ENCODE peak calls at places on chromosomes 1 and 21, in eight cellular contexts. G is body of pancreas; T is CD8-positive, alpha-beta T cell; X is dorsolateral prefrontal cortex; W is HFF-Myc; A is AG04449; Z is esophagus squamous epithelium; N is IMR-90. O is an unnamed sample.

GRCh38 chr1:228781161-228781771 is 46.0 kb downstream of the RHOU start:
- DNase-seq in G (no peak), T (no peak), X (no peak), W (no peak), A (no peak), Z (no peak), N (peak), O (peak)

GRCh38 chr1:156126701-156127534 is 12.4 kb downstream of the LMNA start:
- DNase-seq in G (no peak), T (peak), X (no peak), W (peak), A (peak), Z (no peak), N (peak), O (no peak)

GRCh38 chr1:233614743-233615521 is 1.0 kb downstream of the KCNK1 start:
- DNase-seq in G (peak), T (no peak), X (no peak), W (no peak), A (no peak), Z (no peak), N (no peak), O (no peak)

GRCh38 chr1:54500030-54500389 is 48.0 kb upstream of the ACOT11 start:
- DNase-seq in G (peak), T (no peak), X (no peak), W (no peak), A (no peak), Z (no peak), N (no peak), O (no peak)

GRCh38 chr21:16773206-16773605 is 739.6 kb upstream of the CXADR start:
- DNase-seq in G (no peak), T (no peak), X (no peak), W (no peak), A (peak), Z (no peak), N (peak), O (no peak)

GRCh38 chr21:43585924-43586411 is 73.3 kb downstream of the HSF2BP start:
- DNase-seq in G (peak), T (no peak), X (no peak), W (peak), A (peak), Z (no peak), N (peak), O (peak)

GRCh38 chr1:212162635-212163034 is 122.6 kb upstream of the PPP2R5A start:
- DNase-seq in G (peak), T (no peak), X (no peak), W (peak), A (peak), Z (no peak), N (peak), O (no peak)

GRCh38 chr1:58358311-58358710 is 188.2 kb downstream of the OMA1 start:
- DNase-seq in G (no peak), T (no peak), X (no peak), W (no peak), A (no peak), Z (no peak), N (peak), O (no peak)

GRCh38 chr1:248897412-248898337 is 8.4 kb upstream of the PGBD2 start:
- DNase-seq in G (no peak), T (no peak), X (no peak), W (no peak), A (no peak), Z (no peak), N (no peak), O (no peak)

DNA sequence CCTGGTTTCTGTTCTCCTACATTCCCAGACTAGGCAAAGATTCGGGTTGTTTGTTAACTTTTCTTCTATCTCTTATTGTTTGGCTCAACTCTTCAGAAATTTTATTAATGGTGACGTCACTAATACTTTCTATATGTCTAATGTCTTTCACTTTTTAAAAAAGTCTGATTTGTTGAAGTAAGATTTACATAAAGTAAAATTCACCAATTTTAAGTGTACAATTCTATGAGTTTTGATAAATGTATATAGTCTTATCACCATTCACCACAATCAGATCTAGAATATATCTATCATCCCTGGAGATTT is 27.8 kb downstream of the EXTL2 start:
- DNase-seq in G (no peak), T (no peak), X (no peak), W (no peak), A (no peak), Z (no peak), N (no peak), O (no peak)
- TF ChIP-seq CTCF in G (no peak), T (no peak), X (no peak), W (no peak), A (no peak), Z (no peak), N (no peak), O (no peak)

GRCh38 chr1:117116090-117116783 is 5.3 kb downstream of the TRIM45 start:
- DNase-seq in G (no peak), T (no peak), X (no peak), W (no peak), A (no peak), Z (no peak), N (no peak), O (no peak)
- H3K4me3 ChIP-seq in G (no peak), T (no peak), X (no peak), W (no peak), A (no peak), Z (no peak), N (no peak), O (no peak)

GRCh38 chr1:10691740-10692125 is 104.7 kb downstream of the CASZ1 start:
- DNase-seq in G (no peak), T (no peak), X (no peak), W (no peak), A (no peak), Z (no peak), N (no peak), O (no peak)

GRCh38 chr1:10692401-10693021 is 103.9 kb downstream of the CASZ1 start:
- DNase-seq in G (peak), T (peak), X (no peak), W (no peak), A (no peak), Z (no peak), N (no peak), O (no peak)

GRCh38 chr1:10688409-10688786 is 108.0 kb downstream of the CASZ1 start:
- DNase-seq in G (no peak), T (no peak), X (no peak), W (no peak), A (no peak), Z (no peak), N (no peak), O (no peak)

GRCh38 chr1:10691075-10691739 is 105.2 kb downstream of the CASZ1 start:
- DNase-seq in G (no peak), T (no peak), X (no peak), W (no peak), A (no peak), Z (no peak), N (no peak), O (no peak)

DNA sequence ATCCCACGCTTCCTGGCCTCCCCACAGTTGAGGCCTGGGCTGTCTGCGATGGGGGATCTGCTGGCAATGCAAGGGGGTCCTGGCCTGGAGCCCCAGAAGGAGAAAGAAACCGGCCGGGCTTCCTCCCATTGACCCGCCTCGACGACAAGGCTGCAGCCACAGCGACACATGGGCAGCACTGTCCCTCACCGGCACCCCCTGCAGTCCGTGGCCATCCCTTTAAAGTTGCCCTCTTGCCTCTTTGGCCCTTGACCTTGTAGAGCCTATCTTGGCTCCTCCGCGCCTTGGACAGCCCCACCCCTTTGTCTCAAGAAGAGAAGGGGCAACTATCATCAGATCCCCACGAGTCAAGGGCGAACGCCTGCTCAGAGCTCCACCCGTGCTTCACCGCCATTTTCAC is 106.0 kb downstream of the CASZ1 start:
- DNase-seq in G (no peak), T (no peak), X (no peak), W (no peak), A (no peak), Z (no peak), N (no peak), O (no peak)
- TF ChIP-seq CTCF in G (no peak), T (no peak), X (no peak), W (no peak), A (no peak), Z (no peak), N (no peak), O (peak)

DNA sequence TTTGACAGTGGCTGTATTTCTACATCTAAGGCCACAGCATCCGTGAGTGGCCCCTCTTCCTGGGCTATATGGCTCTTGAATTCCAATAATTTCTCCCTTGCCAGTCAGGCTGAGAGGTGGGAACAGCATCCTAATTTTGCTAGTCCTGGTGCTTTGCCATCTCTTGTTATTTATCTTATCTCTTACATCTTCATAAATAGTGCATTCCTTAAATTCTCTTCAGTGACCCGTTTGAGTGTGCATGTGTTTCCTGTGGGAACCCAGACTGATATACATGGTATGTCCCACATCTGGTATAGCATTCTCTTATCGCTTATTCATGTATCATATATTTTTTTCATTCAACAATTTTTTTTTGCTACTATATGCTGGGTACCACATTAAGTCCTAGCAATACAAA is 9.9 kb downstream of the S100A11 start:
- DNase-seq in G (no peak), T (no peak), X (no peak), W (no peak), A (no peak), Z (no peak), N (peak), O (no peak)
- H3K4me3 ChIP-seq in G (no peak), T (no peak), X (no peak), W (no peak), A (no peak), Z (no peak), N (no peak), O (no peak)

DNA sequence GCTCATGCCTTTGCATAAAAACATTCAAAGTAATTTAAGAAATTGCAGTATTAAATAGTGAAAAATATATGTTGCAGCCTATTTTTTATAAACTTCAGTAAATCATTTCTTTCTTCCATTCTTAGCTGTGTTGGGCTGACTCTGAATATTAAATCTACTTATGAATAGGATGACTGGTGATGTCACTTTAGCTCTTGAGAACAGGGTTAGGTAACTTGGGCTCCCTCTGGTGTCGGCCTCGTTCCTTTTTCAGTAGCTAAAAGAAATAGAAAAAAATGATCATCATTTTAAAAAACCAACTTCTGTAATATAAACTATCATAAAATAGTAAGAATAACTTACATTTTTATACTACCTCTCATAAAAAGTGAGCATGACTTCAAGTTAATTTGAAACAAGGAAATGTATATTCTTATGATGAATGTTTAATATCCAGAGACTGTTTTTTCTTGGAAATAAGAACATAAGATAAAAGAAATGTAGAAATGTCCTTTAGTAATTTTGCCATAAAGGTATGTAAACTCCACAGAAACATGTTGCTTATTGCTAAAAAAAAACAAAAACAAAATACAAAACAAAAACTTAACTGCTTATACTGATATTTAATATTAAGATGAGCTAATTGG is 26.8 kb upstream of the NCAM2 start:
- DNase-seq in G (peak), T (no peak), X (peak), W (peak), A (peak), Z (no peak), N (peak), O (peak)
- TF ChIP-seq CTCF in G (peak), T (no peak), X (peak), W (peak), A (peak), Z (no peak), N (peak), O (peak)

GRCh38 chr1:8602471-8603219 is 214.8 kb downstream of the RERE start:
- DNase-seq in G (no peak), T (no peak), X (no peak), W (no peak), A (no peak), Z (no peak), N (no peak), O (no peak)
- H3K4me3 ChIP-seq in G (no peak), T (no peak), X (no peak), W (no peak), A (no peak), Z (no peak), N (no peak), O (no peak)

GRCh38 chr1:246919902-246920301 is 11.8 kb downstream of the AHCTF1 start:
- DNase-seq in G (no peak), T (no peak), X (no peak), W (no peak), A (no peak), Z (no peak), N (no peak), O (no peak)
- TF ChIP-seq CTCF in G (no peak), T (no peak), X (no peak), W (no peak), A (no peak), Z (no peak), N (no peak), O (no peak)

GRCh38 chr1:154609398-154610380 is 1.7 kb upstream of the ADAR start:
- DNase-seq in G (no peak), T (peak), X (no peak), W (no peak), A (no peak), Z (no peak), N (peak), O (no peak)
- H3K4me3 ChIP-seq in G (no peak), T (no peak), X (no peak), W (no peak), A (no peak), Z (no peak), N (no peak), O (no peak)

O was measured in retinal pigment epithelial cell.